ENCODE peak calls at places on chromosome 5, in six cellular contexts. K is amniotic epithelial cell, S is EL, L is fibroblast of lung, H is foreskin fibroblast, Q is NCI-H460. G is an unnamed sample.

GRCh38 chr5:122054266-122054665 is 23.8 kb downstream of the LOX start:
- DNase-seq in S (no peak), L (no peak), K (no peak), Q (no peak), H (no peak), G (no peak)

GRCh38 chr5:127353761-127354160 is 63.2 kb downstream of the MEGF10 start:
- DNase-seq in K (no peak), S (no peak), Q (no peak), L (peak), H (no peak), G (no peak)

GRCh38 chr5:119323630-119324000 is 32.2 kb upstream of the TNFAIP8 start:
- DNase-seq in S (peak), K (no peak), Q (peak), L (peak), H (peak), G (peak)

GRCh38 chr5:134242146-134242545 is 16.3 kb upstream of the PPP2CA start:
- DNase-seq in L (peak), S (peak), H (peak), K (peak), Q (no peak), G (peak)

GRCh38 chr5:157574456-157575095 is 999 bp downstream of the ADAM19 start:
- DNase-seq in S (peak), K (no peak), Q (no peak), L (no peak), H (no peak), G (no peak)

GRCh38 chr5:167903243-167903642 is 388.2 kb upstream of the WWC1 start:
- DNase-seq in S (no peak), K (no peak), H (no peak), L (no peak), Q (no peak), G (no peak)

GRCh38 chr5:89315194-89315593 is 432.2 kb upstream of the MEF2C start:
- DNase-seq in Q (no peak), S (no peak), L (peak), K (no peak), H (peak), G (peak)

GRCh38 chr5:113678924-113679575 is 165.6 kb downstream of the YTHDC2 start:
- DNase-seq in K (peak), L (peak), H (peak), Q (peak), S (peak), G (peak)

GRCh38 chr5:175344331-175345200 is 99.4 kb downstream of the DRD1 start:
- DNase-seq in Q (no peak), K (no peak), H (no peak), S (peak), L (peak), G (peak)

GRCh38 chr5:88663793-88664216 is 219.2 kb downstream of the MEF2C start:
- DNase-seq in H (no peak), S (no peak), L (peak), K (no peak), Q (peak), G (no peak)

GRCh38 chr5:74360535-74361210 is 279.9 kb downstream of the ENC1 start:
- DNase-seq in K (no peak), L (peak), Q (no peak), S (no peak), H (no peak), G (peak)

GRCh38 chr5:152113401-152113800 is 188.8 kb upstream of the GLRA1 start:
- DNase-seq in Q (no peak), S (no peak), L (peak), H (no peak), K (no peak), G (no peak)

GRCh38 chr5:14309864-14310531 is 166.9 kb downstream of the TRIO start:
- DNase-seq in Q (no peak), S (no peak), L (no peak), H (no peak), K (no peak), G (no peak)

GRCh38 chr5:134524219-134524825 is 1.1 kb upstream of the JADE2 start:
- DNase-seq in L (peak), H (peak), Q (peak), K (peak), S (peak), G (peak)

GRCh38 chr5:177378884-177379883 is 5.0 kb upstream of the SLC34A1 start:
- DNase-seq in K (peak), S (peak), H (peak), L (peak), Q (peak), G (peak)

GRCh38 chr5:181037365-181037861 is 2.7 kb upstream of the BTNL9 start:
- DNase-seq in S (no peak), L (no peak), K (no peak), Q (no peak), H (no peak), G (no peak)

GRCh38 chr5:174504266-174504726 is 220.1 kb upstream of the MSX2 start:
- DNase-seq in S (peak), H (peak), L (peak), Q (no peak), K (peak), G (no peak)

GRCh38 chr5:91245074-91245452 is 138.1 kb downstream of the ARRDC3 start:
- DNase-seq in L (no peak), S (no peak), H (no peak), Q (no peak), K (no peak), G (no peak)

GRCh38 chr5:159135896-159136531 is 36.3 kb upstream of the EBF1 start:
- DNase-seq in L (peak), H (peak), S (peak), Q (no peak), K (peak), G (peak)

GRCh38 chr5:135502836-135503520 is 32.8 kb downstream of the NEUROG1 start:
- DNase-seq in Q (no peak), L (no peak), K (no peak), H (no peak), S (no peak), G (no peak)

GRCh38 chr5:14908195-14908594 is 36.6 kb upstream of the ANKH start:
- DNase-seq in S (no peak), Q (no peak), L (peak), K (peak), H (peak), G (peak)

GRCh38 chr5:171926311-171926710 is 80.1 kb downstream of the FBXW11 start:
- DNase-seq in L (no peak), S (no peak), K (no peak), H (no peak), Q (no peak), G (no peak)

GRCh38 chr5:123450114-123450513 is 26.9 kb upstream of the CEP120 start:
- DNase-seq in K (no peak), Q (no peak), S (no peak), H (no peak), L (no peak), G (no peak)

GRCh38 chr5:51131266-51131665 is 252.0 kb upstream of the ISL1 start:
- DNase-seq in S (no peak), L (no peak), K (no peak), H (no peak), Q (no peak), G (no peak)

GRCh38 chr5:11955386-11955785 is 51.1 kb upstream of the CTNND2 start:
- DNase-seq in H (no peak), S (no peak), Q (no peak), K (no peak), L (peak), G (no peak)

GRCh38 chr5:133944263-133945230 is 23.9 kb downstream of the C5orf15 start:
- DNase-seq in L (peak), S (peak), H (peak), Q (peak), K (peak), G (peak)

GRCh38 chr5:122954719-122955118 is 81.8 kb downstream of the PPIC start:
- DNase-seq in L (no peak), H (no peak), K (no peak), Q (no peak), S (no peak), G (no peak)

GRCh38 chr5:127153031-127153430 is 79.7 kb upstream of the C5orf63 start:
- DNase-seq in L (no peak), H (no peak), K (no peak), S (no peak), Q (no peak), G (no peak)

G was measured in fibroblast of villous mesenchyme.